ENCODE peak calls at places on chromosomes 13 and 19, in nine cellular contexts. B is AG04450; H is MG63; K is thoracic aorta; D is endothelial cell of umbilical vein; Z is T follicular helper cell; F is activated B cell treated with CpG ODN at 0.5 μM for 24 hours; W is cardiac muscle cell; I is stimulated activated CD8-positive, alpha-beta memory T cell treated with anti-CD3 and anti-CD28 coated beads, Interleukin-4, amount 100 ng/mL, for 24 hours. T is an unnamed sample.
A peak's percentile ranks its signal among the peaks of the same experiment; 100 is the strongest.

GRCh38 chr13:106942558-106942957 is 374.6 kb upstream of the ARGLU1 start:
- DNase-seq in B (no peak), H (no peak), K (no peak), D (no peak), Z (no peak), F (no peak), W (no peak), I (no peak), T (no peak)

GRCh38 chr13:73656863-73657262 is 477.3 kb downstream of the KLF12 start:
- DNase-seq in B (no peak), H (no peak), K (no peak), D (no peak), Z (no peak), F (no peak), W (no peak), I (no peak), T (no peak)

GRCh38 chr13:52786747-52787146 is 47.1 kb upstream of the CNMD start:
- DNase-seq in B (no peak), H (peak; percentile 21), K (no peak), D (no peak), Z (no peak), F (no peak), W (no peak), I (no peak), T (no peak)

GRCh38 chr13:110597041-110597689 is 18.2 kb upstream of the NAXD start:
- DNase-seq in B (no peak), H (no peak), K (no peak), D (no peak), Z (no peak), F (no peak), W (no peak), I (no peak), T (no peak)

GRCh38 chr19:1364070-1364719 is 19.5 kb upstream of the NDUFS7 start:
- DNase-seq in B (no peak), H (no peak), K (no peak), D (no peak), Z (no peak), F (no peak), W (peak; percentile 16), I (no peak), T (no peak)

GRCh38 chr19:29623726-29624488 is 17.8 kb downstream of the POP4 start:
- DNase-seq in B (no peak), H (no peak), K (no peak), D (no peak), Z (no peak), F (no peak), W (no peak), I (peak; percentile 55), T (no peak)

GRCh38 chr19:13117176-13117771 is 734 bp upstream of the TRMT1 start:
- DNase-seq in B (no peak), H (no peak), K (no peak), D (no peak), Z (no peak), F (no peak), W (no peak), I (no peak), T (no peak)

GRCh38 chr13:64332048-64332447 is 2898.1 kb downstream of the PCDH9 start:
- DNase-seq in B (no peak), H (no peak), K (no peak), D (no peak), Z (no peak), F (no peak), W (no peak), I (no peak), T (no peak)